ENCODE peak calls at places on chromosomes 1 and 21, in four cellular contexts. One of them, this sample, is unnamed.
A peak's percentile ranks its signal among the peaks of the same experiment; 100 is the strongest.

GRCh38 chr1:244163131-244163530 is 112.0 kb downstream of the ZBTB18 start:
- DNase-seq in endothelial cell: no peak
- DNase-seq in AG10803: peak; percentile 50
- DNase-seq in left ventricle myocardium inferior: no peak
- DNase-seq in this sample: no peak

GRCh38 chr1:170075186-170075585 is 691 bp upstream of the KIFAP3 start:
- DNase-seq in endothelial cell: no peak
- DNase-seq in AG10803: no peak
- DNase-seq in left ventricle myocardium inferior: no peak
- DNase-seq in this sample: no peak

GRCh38 chr1:40034869-40035268 is 5.7 kb upstream of the CAP1 start:
- DNase-seq in endothelial cell: no peak
- DNase-seq in AG10803: no peak
- DNase-seq in left ventricle myocardium inferior: no peak
- DNase-seq in this sample: no peak

GRCh38 chr1:178060789-178061556 is 32.9 kb upstream of the RASAL2 start:
- DNase-seq in endothelial cell: no peak
- DNase-seq in AG10803: peak; percentile 95
- DNase-seq in left ventricle myocardium inferior: no peak
- DNase-seq in this sample: no peak

GRCh38 chr1:232568331-232568852 is 61.5 kb downstream of the SIPA1L2 start:
- DNase-seq in endothelial cell: no peak
- DNase-seq in AG10803: peak; percentile 44
- DNase-seq in left ventricle myocardium inferior: no peak
- DNase-seq in this sample: no peak

GRCh38 chr1:94299627-94300552 is 62.5 kb upstream of the ARHGAP29 start:
- DNase-seq in endothelial cell: no peak
- DNase-seq in AG10803: peak; percentile 61
- DNase-seq in left ventricle myocardium inferior: no peak
- DNase-seq in this sample: no peak

GRCh38 chr1:46686255-46686654 is 14.6 kb downstream of the TEX38 start:
- DNase-seq in endothelial cell: no peak
- DNase-seq in AG10803: no peak
- DNase-seq in left ventricle myocardium inferior: no peak
- DNase-seq in this sample: no peak

GRCh38 chr1:147504801-147505303 is 36.4 kb upstream of the BCL9 start:
- DNase-seq in endothelial cell: peak; percentile 41
- DNase-seq in AG10803: peak; percentile 17
- DNase-seq in left ventricle myocardium inferior: no peak
- DNase-seq in this sample: no peak

GRCh38 chr1:6266641-6267040 is 5.7 kb upstream of the GPR153 start:
- DNase-seq in endothelial cell: no peak
- DNase-seq in AG10803: no peak
- DNase-seq in left ventricle myocardium inferior: no peak
- DNase-seq in this sample: no peak

GRCh38 chr1:66275601-66276023 is 258.3 kb upstream of the SGIP1 start:
- DNase-seq in endothelial cell: no peak
- DNase-seq in AG10803: no peak
- DNase-seq in left ventricle myocardium inferior: no peak
- DNase-seq in this sample: no peak

GRCh38 chr1:160032165-160032827 is 506 bp upstream of the PIGM start:
- DNase-seq in endothelial cell: peak; percentile 12
- DNase-seq in AG10803: no peak
- DNase-seq in left ventricle myocardium inferior: no peak
- DNase-seq in this sample: peak; percentile 25

GRCh38 chr1:23029337-23029736 is 10.1 kb downstream of the KDM1A start:
- DNase-seq in endothelial cell: no peak
- DNase-seq in AG10803: no peak
- DNase-seq in left ventricle myocardium inferior: no peak
- DNase-seq in this sample: no peak

GRCh38 chr1:111735321-111735720 is 3.9 kb downstream of the INKA2 start:
- DNase-seq in endothelial cell: no peak
- DNase-seq in AG10803: no peak
- DNase-seq in left ventricle myocardium inferior: no peak
- DNase-seq in this sample: no peak

GRCh38 chr1:178262101-178262500 is 168.2 kb downstream of the RASAL2 start:
- DNase-seq in endothelial cell: no peak
- DNase-seq in AG10803: peak; percentile 57
- DNase-seq in left ventricle myocardium inferior: no peak
- DNase-seq in this sample: no peak

GRCh38 chr1:8238141-8239038 is 79.5 kb upstream of the SLC45A1 start:
- DNase-seq in endothelial cell: no peak
- DNase-seq in AG10803: peak; percentile 95
- DNase-seq in left ventricle myocardium inferior: no peak
- DNase-seq in this sample: no peak

GRCh38 chr21:44846485-44847260 is 26.8 kb downstream of the PTTG1IP start:
- DNase-seq in endothelial cell: no peak
- DNase-seq in AG10803: peak; percentile 61
- DNase-seq in left ventricle myocardium inferior: peak; percentile 45
- DNase-seq in this sample: peak; percentile 62

GRCh38 chr1:96710708-96711477 is 10.7 kb upstream of the PTBP2 start:
- DNase-seq in endothelial cell: no peak
- DNase-seq in AG10803: peak; percentile 35
- DNase-seq in left ventricle myocardium inferior: no peak
- DNase-seq in this sample: no peak

GRCh38 chr1:171742577-171742922 is 685 bp upstream of the VAMP4 start:
- DNase-seq in endothelial cell: peak; percentile 33
- DNase-seq in AG10803: peak; percentile 43
- DNase-seq in left ventricle myocardium inferior: peak; percentile 20
- DNase-seq in this sample: no peak

GRCh38 chr1:84373446-84374141 is 24.7 kb upstream of the DNASE2B start:
- DNase-seq in endothelial cell: no peak
- DNase-seq in AG10803: peak; percentile 25
- DNase-seq in left ventricle myocardium inferior: no peak
- DNase-seq in this sample: no peak

GRCh38 chr1:178273707-178274410 is 180.0 kb downstream of the RASAL2 start:
- DNase-seq in endothelial cell: no peak
- DNase-seq in AG10803: no peak
- DNase-seq in left ventricle myocardium inferior: no peak
- DNase-seq in this sample: peak; percentile 18

GRCh38 chr1:212959266-212960220 is 9.2 kb downstream of the VASH2 start:
- DNase-seq in endothelial cell: no peak
- DNase-seq in AG10803: no peak
- DNase-seq in left ventricle myocardium inferior: no peak
- DNase-seq in this sample: peak; percentile 84

GRCh38 chr1:161119379-161120061 is 1.6 kb downstream of the NIT1 start:
- DNase-seq in endothelial cell: no peak
- DNase-seq in AG10803: peak; percentile 69
- DNase-seq in left ventricle myocardium inferior: no peak
- DNase-seq in this sample: peak; percentile 75

GRCh38 chr1:184940226-184940625 is 34.1 kb downstream of the NIBAN1 start:
- DNase-seq in endothelial cell: no peak
- DNase-seq in AG10803: peak; percentile 61
- DNase-seq in left ventricle myocardium inferior: no peak
- DNase-seq in this sample: no peak

GRCh38 chr1:6347641-6348487 is 45.7 kb downstream of the ACOT7 start:
- DNase-seq in endothelial cell: peak; percentile 64
- DNase-seq in AG10803: no peak
- DNase-seq in left ventricle myocardium inferior: peak; percentile 32
- DNase-seq in this sample: peak; percentile 82

GRCh38 chr21:37264808-37265207 is 2.3 kb downstream of the VPS26C start:
- DNase-seq in endothelial cell: no peak
- DNase-seq in AG10803: no peak
- DNase-seq in left ventricle myocardium inferior: no peak
- DNase-seq in this sample: no peak

GRCh38 chr1:236144446-236145150 is 2.3 kb downstream of the GPR137B start:
- DNase-seq in endothelial cell: no peak
- DNase-seq in AG10803: no peak
- DNase-seq in left ventricle myocardium inferior: no peak
- DNase-seq in this sample: no peak

GRCh38 chr1:108877324-108877812 is 583 bp downstream of the GPSM2 start:
- DNase-seq in endothelial cell: no peak
- DNase-seq in AG10803: peak; percentile 37
- DNase-seq in left ventricle myocardium inferior: no peak
- DNase-seq in this sample: no peak

GRCh38 chr1:247448107-247448778 is 9.7 kb downstream of the OR2B11 start:
- DNase-seq in endothelial cell: peak; percentile 69
- DNase-seq in AG10803: peak; percentile 55
- DNase-seq in left ventricle myocardium inferior: peak; percentile 66
- DNase-seq in this sample: no peak

GRCh38 chr1:66648896-66649597 is 103.2 kb upstream of the DYNLT5 start:
- DNase-seq in endothelial cell: no peak
- DNase-seq in AG10803: no peak
- DNase-seq in left ventricle myocardium inferior: no peak
- DNase-seq in this sample: peak; percentile 9

GRCh38 chr1:183105449-183105848 is 80.6 kb upstream of the LAMC2 start:
- DNase-seq in endothelial cell: no peak
- DNase-seq in AG10803: peak; percentile 47
- DNase-seq in left ventricle myocardium inferior: no peak
- DNase-seq in this sample: no peak

GRCh38 chr1:45957684-45958083 is 154.3 kb downstream of the MAST2 start:
- DNase-seq in endothelial cell: no peak
- DNase-seq in AG10803: no peak
- DNase-seq in left ventricle myocardium inferior: no peak
- DNase-seq in this sample: no peak

GRCh38 chr1:71053146-71053545 is 5.5 kb upstream of the PTGER3 start:
- DNase-seq in endothelial cell: no peak
- DNase-seq in AG10803: no peak
- DNase-seq in left ventricle myocardium inferior: no peak
- DNase-seq in this sample: no peak

GRCh38 chr1:92310185-92310597 is 11.3 kb downstream of the RPAP2 start:
- DNase-seq in endothelial cell: no peak
- DNase-seq in AG10803: peak; percentile 20
- DNase-seq in left ventricle myocardium inferior: no peak
- DNase-seq in this sample: peak; percentile 37
- TF ChIP-seq CTCF in endothelial cell: peak; percentile 82
- TF ChIP-seq CTCF in AG10803: peak; percentile 63
- TF ChIP-seq CTCF in left ventricle myocardium inferior: peak; percentile 64
- TF ChIP-seq CTCF in this sample: peak; percentile 29

GRCh38 chr21:46347203-46347550 is 23.2 kb downstream of the PCNT start:
- DNase-seq in endothelial cell: no peak
- DNase-seq in AG10803: no peak
- DNase-seq in left ventricle myocardium inferior: no peak
- DNase-seq in this sample: no peak

GRCh38 chr21:46347791-46348381 is 23.9 kb downstream of the PCNT start:
- DNase-seq in endothelial cell: no peak
- DNase-seq in AG10803: no peak
- DNase-seq in left ventricle myocardium inferior: peak; percentile 74
- DNase-seq in this sample: no peak

GRCh38 chr21:46344219-46344915 is 20.4 kb downstream of the PCNT start:
- DNase-seq in endothelial cell: no peak
- DNase-seq in AG10803: no peak
- DNase-seq in left ventricle myocardium inferior: no peak
- DNase-seq in this sample: no peak

GRCh38 chr21:46346296-46347202 is 22.6 kb downstream of the PCNT start:
- DNase-seq in endothelial cell: no peak
- DNase-seq in AG10803: no peak
- DNase-seq in left ventricle myocardium inferior: no peak
- DNase-seq in this sample: no peak

GRCh38 chr21:46345861-46346260 is 21.9 kb downstream of the PCNT start:
- DNase-seq in endothelial cell: no peak
- DNase-seq in AG10803: no peak
- DNase-seq in left ventricle myocardium inferior: no peak
- DNase-seq in this sample: no peak
- TF ChIP-seq CTCF in endothelial cell: no peak
- TF ChIP-seq CTCF in AG10803: no peak
- TF ChIP-seq CTCF in left ventricle myocardium inferior: no peak
- TF ChIP-seq CTCF in this sample: no peak

DNA sequence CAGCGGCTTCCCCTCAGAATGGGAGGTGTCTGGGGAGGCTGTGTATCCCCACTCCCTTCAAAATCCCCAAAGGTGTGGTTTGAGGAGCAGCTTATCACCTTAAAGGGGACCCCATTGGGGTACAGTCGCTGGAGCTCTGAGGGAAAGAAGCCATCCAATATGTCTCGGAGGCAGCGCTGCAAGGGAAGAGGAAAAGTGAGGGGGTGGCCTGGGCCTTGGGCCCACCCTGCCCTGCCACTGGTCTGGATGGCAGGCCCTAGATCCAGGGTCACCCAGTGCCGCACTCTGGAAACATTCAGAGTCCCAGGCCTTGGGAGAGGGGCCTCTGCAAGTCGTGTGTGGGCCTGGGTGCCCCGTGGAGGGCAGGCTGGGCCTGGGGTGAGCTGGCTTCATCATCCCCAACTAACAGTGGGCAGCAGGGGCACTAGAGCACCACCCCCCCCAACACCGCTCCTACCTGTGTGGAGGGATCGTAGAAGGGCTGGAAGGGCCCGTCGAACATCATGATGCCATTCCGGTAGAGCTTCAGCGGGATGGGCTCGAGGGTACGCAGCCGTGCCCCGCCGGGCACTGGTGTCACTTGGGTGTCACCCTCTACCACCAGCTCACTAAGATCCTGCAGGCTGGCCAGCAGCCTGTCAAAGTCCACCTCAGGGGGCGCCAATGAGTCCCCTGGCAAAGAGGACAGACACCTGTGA is 5.6 kb downstream of the SH3BGRL3 start:
- DNase-seq in endothelial cell: peak; percentile 76
- DNase-seq in AG10803: no peak
- DNase-seq in left ventricle myocardium inferior: no peak
- DNase-seq in this sample: peak; percentile 63
- TF ChIP-seq CTCF in endothelial cell: peak; percentile 28
- TF ChIP-seq CTCF in AG10803: peak; percentile 11
- TF ChIP-seq CTCF in left ventricle myocardium inferior: peak; percentile 43
- TF ChIP-seq CTCF in this sample: peak; percentile 43

DNA sequence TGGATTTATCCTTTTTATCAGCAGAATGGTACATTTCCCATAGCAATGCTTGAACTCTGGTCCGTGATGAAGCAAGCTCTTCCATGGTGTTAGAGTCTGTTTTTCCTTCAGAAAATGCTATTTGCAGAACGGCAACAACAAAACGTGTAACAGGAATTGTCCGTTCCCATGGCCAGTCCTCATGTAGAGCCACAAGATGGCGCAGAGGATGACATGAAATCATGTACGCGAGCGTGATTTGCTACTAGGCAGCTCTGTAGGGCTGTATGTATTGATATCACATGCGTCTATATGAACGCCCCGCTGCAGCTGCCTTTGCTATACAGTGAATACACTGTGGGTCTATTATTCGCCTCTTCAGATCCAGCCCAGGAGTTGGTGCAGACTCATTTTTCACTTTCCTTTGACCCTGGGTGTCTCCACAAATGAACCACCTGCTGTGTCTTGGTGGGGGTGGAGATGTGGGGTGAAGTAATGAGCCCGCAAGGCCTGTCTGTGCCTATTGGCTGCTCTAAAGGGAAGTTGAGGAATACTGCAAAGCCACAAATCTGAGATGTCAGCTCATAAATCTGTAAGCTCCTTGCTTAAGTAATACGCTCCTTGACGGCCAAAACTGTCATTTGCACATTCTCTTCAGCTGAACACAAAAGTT is 361.5 kb downstream of the KIF26B start:
- DNase-seq in endothelial cell: no peak
- DNase-seq in AG10803: peak; percentile 26
- DNase-seq in left ventricle myocardium inferior: no peak
- DNase-seq in this sample: no peak
- TF ChIP-seq CTCF in endothelial cell: no peak
- TF ChIP-seq CTCF in AG10803: peak; percentile 43
- TF ChIP-seq CTCF in left ventricle myocardium inferior: no peak
- TF ChIP-seq CTCF in this sample: no peak

GRCh38 chr1:53176452-53177344 is 19.9 kb upstream of the CPT2 start:
- DNase-seq in endothelial cell: no peak
- DNase-seq in AG10803: peak; percentile 46
- DNase-seq in left ventricle myocardium inferior: peak; percentile 44
- DNase-seq in this sample: no peak
- TF ChIP-seq CTCF in endothelial cell: no peak
- TF ChIP-seq CTCF in AG10803: peak; percentile 46
- TF ChIP-seq CTCF in left ventricle myocardium inferior: peak; percentile 60
- TF ChIP-seq CTCF in this sample: no peak

GRCh38 chr21:17903029-17903806 is 84.1 kb upstream of the C21orf91 start:
- DNase-seq in endothelial cell: no peak
- DNase-seq in AG10803: peak; percentile 45
- DNase-seq in left ventricle myocardium inferior: no peak
- DNase-seq in this sample: peak; percentile 53
- TF ChIP-seq CTCF in endothelial cell: peak; percentile 45
- TF ChIP-seq CTCF in AG10803: peak; percentile 28
- TF ChIP-seq CTCF in left ventricle myocardium inferior: peak; percentile 42
- TF ChIP-seq CTCF in this sample: peak; percentile 8

GRCh38 chr1:36797761-36798160 is 236.6 kb downstream of the GRIK3 start:
- DNase-seq in endothelial cell: no peak
- DNase-seq in AG10803: no peak
- DNase-seq in left ventricle myocardium inferior: no peak
- DNase-seq in this sample: no peak
- TF ChIP-seq CTCF in endothelial cell: no peak
- TF ChIP-seq CTCF in AG10803: no peak
- TF ChIP-seq CTCF in left ventricle myocardium inferior: no peak
- TF ChIP-seq CTCF in this sample: no peak